ENCODE peak calls at places on chromosomes 7 and 10, in four cellular contexts. J, O, Y and H are unnamed samples.

GRCh38 chr7:1569016-1569415 is 816 bp downstream of the PSMG3 start:
- DNase-seq in Y (peak), O (no peak), J (no peak), H (peak)

GRCh38 chr10:69179089-69179742 is 818 bp upstream of the SUPV3L1 start:
- DNase-seq in Y (peak), O (no peak), J (no peak), H (peak)

GRCh38 chr7:106679153-106679931 is 18.4 kb upstream of the CCDC71L start:
- DNase-seq in O (no peak), J (no peak), Y (peak), H (no peak)

GRCh38 chr10:6473901-6474370 is 106.1 kb downstream of the PRKCQ start:
- DNase-seq in Y (peak), J (no peak), O (no peak), H (no peak)

GRCh38 chr7:375491-375821 is 85.5 kb downstream of the FOXL3 start:
- DNase-seq in J (no peak), Y (no peak), O (no peak), H (no peak)

GRCh38 chr10:104080762-104081161 is 4.9 kb downstream of the COL17A1 start:
- DNase-seq in J (no peak), Y (peak), O (no peak), H (peak)

GRCh38 chr10:14749051-14749809 is 25.5 kb downstream of the FAM107B start:
- DNase-seq in Y (no peak), J (no peak), O (no peak), H (no peak)

GRCh38 chr10:46306550-46307184 is 19.9 kb downstream of the ANTXRL start:
- DNase-seq in Y (no peak), O (no peak), J (no peak), H (no peak)

GRCh38 chr7:158381956-158382355 is 205.7 kb downstream of the PTPRN2 start:
- DNase-seq in Y (no peak), O (no peak), J (no peak), H (no peak)

GRCh38 chr10:84224411-84225028 is 824 bp downstream of the LRIT2 start:
- DNase-seq in Y (no peak), O (no peak), J (no peak), H (no peak)

GRCh38 chr10:71213127-71213616 is 802 bp downstream of the UNC5B start:
- DNase-seq in J (no peak), O (peak), Y (peak), H (peak)

GRCh38 chr7:151794508-151795167 is 82.3 kb downstream of the PRKAG2 start:
- DNase-seq in O (no peak), Y (no peak), J (no peak), H (no peak)

GRCh38 chr10:102776779-102777417 is 33.1 kb downstream of the WBP1L start:
- DNase-seq in Y (peak), O (peak), J (no peak), H (no peak)

GRCh38 chr7:121020652-121021051 is 32.1 kb downstream of the CPED1 start:
- DNase-seq in Y (peak), J (no peak), O (no peak), H (no peak)

GRCh38 chr10:111646021-111646420 is 537.5 kb downstream of the GPAM start:
- DNase-seq in Y (no peak), J (no peak), O (no peak), H (no peak)

GRCh38 chr10:124935946-124936345 is 6.0 kb upstream of the ZRANB1 start:
- DNase-seq in Y (peak), J (no peak), O (no peak), H (peak)

GRCh38 chr7:115088938-115089337 is 167.0 kb downstream of the MDFIC start:
- DNase-seq in O (no peak), J (no peak), Y (no peak), H (no peak)

GRCh38 chr7:114653391-114654088 is 238.9 kb downstream of the FOXP2 start:
- DNase-seq in J (no peak), O (no peak), Y (no peak), H (no peak)

GRCh38 chr10:118595064-118595420 is 406 bp downstream of the PRLHR start:
- DNase-seq in J (no peak), O (no peak), Y (no peak), H (no peak)

GRCh38 chr10:99854860-99855259 is 72.4 kb downstream of the ABCC2 start:
- DNase-seq in Y (peak), O (no peak), J (no peak), H (peak)

GRCh38 chr7:99997545-99998137 is 17.8 kb upstream of the ZKSCAN1 start:
- DNase-seq in O (no peak), Y (no peak), J (peak), H (no peak)